ENCODE peak calls at places on chromosomes 5 and 9, in ten cellular contexts. J is Peyer's patch, R is heart left ventricle, G is lower leg skin, N is GM12878, B is right lobe of liver, H is IMR-90, Y is HCT116, W is body of pancreas, O is endothelial cell of umbilical vein. V is an unnamed sample.

GRCh38 chr5:151156732-151157402 is 712 bp downstream of the ANXA6 start:
- DNase-seq in J (peak; percentile 62), R (no peak), G (no peak), N (no peak), B (no peak), H (peak; percentile 23), Y (no peak), W (peak; percentile 35), O (peak; percentile 19), V (no peak)

GRCh38 chr5:120252839-120253238 is 211.3 kb upstream of the PRR16 start:
- DNase-seq in J (no peak), R (no peak), G (no peak), N (no peak), B (no peak), H (peak; percentile 62), Y (no peak), W (no peak), O (no peak), V (no peak)

GRCh38 chr5:9462109-9462508 is 83.8 kb downstream of the SEMA5A start:
- DNase-seq in J (no peak), R (no peak), G (no peak), N (no peak), B (no peak), H (no peak), Y (no peak), W (no peak), O (no peak), V (no peak)

GRCh38 chr9:8903077-8903476 is 1103.5 kb upstream of the DMAC1 start:
- DNase-seq in J (no peak), R (no peak), G (no peak), N (no peak), B (no peak), H (no peak), Y (no peak), W (no peak), O (no peak), V (no peak)

GRCh38 chr9:106846847-106847246 is 16.1 kb upstream of the ZNF462 start:
- DNase-seq in J (no peak), R (no peak), G (no peak), N (no peak), B (no peak), H (peak; percentile 34), Y (no peak), W (no peak), O (peak; percentile 39), V (peak; percentile 30)

GRCh38 chr9:15277400-15278137 is 29.4 kb downstream of the TTC39B start:
- DNase-seq in J (no peak), R (no peak), G (no peak), N (no peak), B (no peak), H (peak; percentile 25), Y (peak; percentile 4), W (no peak), O (peak; percentile 48), V (no peak)

GRCh38 chr9:133539434-133539833 is 4.9 kb downstream of the ADAMTSL2 start:
- DNase-seq in J (no peak), R (peak; percentile 85), G (no peak), N (no peak), B (no peak), H (no peak), Y (no peak), W (peak; percentile 47), O (no peak), V (no peak)

GRCh38 chr5:97839338-97840081 is 656.5 kb upstream of the RIOK2 start:
- DNase-seq in J (no peak), R (no peak), G (no peak), N (no peak), B (no peak), H (peak; percentile 2), Y (no peak), W (no peak), O (peak; percentile 83), V (no peak)

GRCh38 chr9:130041648-130042405 is 1.2 kb downstream of the FNBP1 start:
- DNase-seq in J (no peak), R (peak; percentile 68), G (no peak), N (no peak), B (peak; percentile 53), H (peak; percentile 21), Y (no peak), W (peak; percentile 14), O (peak; percentile 36), V (no peak)

GRCh38 chr9:12469084-12469483 is 224.1 kb upstream of the TYRP1 start:
- DNase-seq in J (no peak), R (no peak), G (no peak), N (no peak), B (no peak), H (no peak), Y (no peak), W (no peak), O (no peak), V (no peak)

DNA sequence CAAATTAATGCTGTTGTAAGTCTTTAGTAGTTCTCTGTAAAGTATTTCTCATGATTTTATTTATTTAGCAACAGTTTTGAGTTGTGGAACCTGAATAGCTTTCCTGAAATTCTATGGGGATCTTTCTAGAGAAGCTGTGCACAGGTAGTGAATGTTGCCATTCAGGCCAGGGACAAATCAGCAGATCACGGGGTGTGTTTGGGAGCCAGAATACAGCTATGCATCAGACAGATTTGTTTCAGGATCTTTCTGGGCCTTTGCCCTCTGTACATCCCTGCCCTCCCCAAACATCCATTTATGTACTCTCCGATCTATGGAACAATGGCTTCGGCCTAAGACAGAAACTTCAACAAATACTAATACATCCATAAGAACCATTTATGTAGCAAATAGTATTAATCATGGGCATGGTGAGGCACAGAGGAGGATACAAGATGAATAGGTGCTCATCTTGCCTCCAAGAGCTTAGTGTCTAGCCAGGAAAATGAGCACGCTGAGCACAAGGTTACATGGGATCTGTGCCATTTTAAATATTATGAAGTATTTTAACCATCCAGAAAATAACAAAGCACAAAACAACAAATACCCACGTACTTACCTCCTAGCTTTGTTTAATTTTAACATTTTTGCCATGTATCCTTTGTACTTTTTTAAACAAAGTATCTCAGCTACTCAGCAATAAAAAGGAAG is 13.1 kb downstream of the ARHGEF37 start:
- DNase-seq in J (no peak), R (no peak), G (no peak), N (no peak), B (no peak), H (no peak), Y (no peak), W (no peak), O (peak; percentile 42), V (no peak)
- TF ChIP-seq POLR2A in J (no peak), R (no peak), G (no peak), N (no peak), B (no peak), H (no peak), Y (no peak), W (no peak), O (no peak), V (no peak)

GRCh38 chr5:53480474-53481353 is at the start of gene FST:
- DNase-seq in J (no peak), R (peak; percentile 57), G (no peak), N (no peak), B (no peak), H (peak; percentile 36), Y (no peak), W (peak; percentile 20), O (peak; percentile 41), V (peak; percentile 29)

GRCh38 chr5:53476531-53477480 is 3.6 kb upstream of the FST start:
- DNase-seq in J (no peak), R (no peak), G (no peak), N (no peak), B (peak; percentile 88), H (no peak), Y (no peak), W (no peak), O (peak; percentile 10), V (no peak)

GRCh38 chr5:53479045-53479655 is 1.3 kb upstream of the FST start:
- DNase-seq in J (no peak), R (no peak), G (no peak), N (no peak), B (no peak), H (peak; percentile 48), Y (no peak), W (no peak), O (peak; percentile 50), V (no peak)

GRCh38 chr5:53479656-53480473 is 564 bp upstream of the FST start:
- DNase-seq in J (no peak), R (peak; percentile 70), G (peak; percentile 51), N (no peak), B (peak; percentile 85), H (peak; percentile 73), Y (no peak), W (peak; percentile 47), O (no peak), V (peak; percentile 40)

GRCh38 chr5:53478411-53479044 is 1.9 kb upstream of the FST start:
- DNase-seq in J (no peak), R (peak; percentile 57), G (no peak), N (no peak), B (peak; percentile 65), H (peak; percentile 63), Y (peak; percentile 60), W (peak; percentile 37), O (peak; percentile 72), V (peak; percentile 38)
- TF ChIP-seq POLR2A in J (no peak), R (no peak), G (no peak), N (no peak), B (no peak), H (no peak), Y (no peak), W (no peak), O (no peak), V (peak; percentile 19)

GRCh38 chr5:40833712-40834229 is 1.3 kb downstream of the RPL37 start:
- DNase-seq in J (no peak), R (no peak), G (no peak), N (no peak), B (no peak), H (no peak), Y (no peak), W (no peak), O (no peak), V (no peak)
- TF ChIP-seq POLR2A in J (no peak), R (no peak), G (no peak), N (no peak), B (no peak), H (no peak), Y (no peak), W (no peak), O (no peak), V (no peak)

GRCh38 chr5:73815631-73816030 is 189.6 kb downstream of the ARHGEF28 start:
- DNase-seq in J (no peak), R (no peak), G (no peak), N (no peak), B (no peak), H (peak; percentile 67), Y (no peak), W (no peak), O (no peak), V (no peak)

GRCh38 chr5:73814234-73814846 is 188.3 kb downstream of the ARHGEF28 start:
- DNase-seq in J (no peak), R (no peak), G (no peak), N (no peak), B (no peak), H (no peak), Y (no peak), W (no peak), O (no peak), V (no peak)

GRCh38 chr5:73816656-73817420 is 190.8 kb downstream of the ARHGEF28 start:
- DNase-seq in J (no peak), R (no peak), G (no peak), N (no peak), B (no peak), H (peak; percentile 92), Y (no peak), W (no peak), O (no peak), V (no peak)

GRCh38 chr5:73812457-73812856 is 186.5 kb downstream of the ARHGEF28 start:
- DNase-seq in J (no peak), R (no peak), G (no peak), N (no peak), B (no peak), H (no peak), Y (no peak), W (no peak), O (no peak), V (no peak)

GRCh38 chr5:73812962-73813588 is 187.1 kb downstream of the ARHGEF28 start:
- DNase-seq in J (no peak), R (no peak), G (peak; percentile 32), N (no peak), B (no peak), H (no peak), Y (no peak), W (peak; percentile 36), O (no peak), V (no peak)
- TF ChIP-seq POLR2A in J (no peak), R (no peak), G (no peak), N (no peak), B (no peak), H (no peak), Y (no peak), W (no peak), O (no peak), V (no peak)